ENCODE peak calls at places on chromosomes 13 and 19, in eight cellular contexts. One of them, this sample, is unnamed. For H3K9me3, the result is how much of the 10 kb centered on the place peaks cover.

GRCh38 chr19:33624586-33625153 is 2.9 kb downstream of the CHST8 start:
- DNase-seq in heart right ventricle: no peak
- DNase-seq in Karpas-422: no peak
- DNase-seq in pancreas: no peak
- DNase-seq in lower lobe of right lung: no peak
- DNase-seq in mammary epithelial cell: no peak
- DNase-seq in psoas muscle: no peak
- DNase-seq in H1: no peak
- DNase-seq in this sample: no peak

GRCh38 chr13:91245283-91245682 is 102.2 kb upstream of the MIR17HG start:
- DNase-seq in heart right ventricle: no peak
- DNase-seq in Karpas-422: no peak
- DNase-seq in pancreas: no peak
- DNase-seq in lower lobe of right lung: no peak
- DNase-seq in mammary epithelial cell: no peak
- DNase-seq in psoas muscle: no peak
- DNase-seq in H1: no peak
- DNase-seq in this sample: no peak

GRCh38 chr19:16104722-16105121 is 7.0 kb upstream of the RAB8A start:
- DNase-seq in heart right ventricle: no peak
- DNase-seq in Karpas-422: peak
- DNase-seq in pancreas: no peak
- DNase-seq in lower lobe of right lung: no peak
- DNase-seq in mammary epithelial cell: no peak
- DNase-seq in psoas muscle: no peak
- DNase-seq in H1: no peak
- DNase-seq in this sample: no peak

GRCh38 chr13:50052478-50052877 is 37.2 kb downstream of the KCNRG start:
- DNase-seq in heart right ventricle: no peak
- DNase-seq in Karpas-422: no peak
- DNase-seq in pancreas: no peak
- DNase-seq in lower lobe of right lung: no peak
- DNase-seq in mammary epithelial cell: no peak
- DNase-seq in psoas muscle: no peak
- DNase-seq in H1: no peak
- DNase-seq in this sample: no peak

GRCh38 chr19:49555600-49556411 is 24.6 kb downstream of the NOSIP start:
- DNase-seq in heart right ventricle: no peak
- DNase-seq in Karpas-422: peak
- DNase-seq in pancreas: peak
- DNase-seq in lower lobe of right lung: peak
- DNase-seq in mammary epithelial cell: no peak
- DNase-seq in psoas muscle: peak
- DNase-seq in H1: peak
- DNase-seq in this sample: no peak

GRCh38 chr13:110396913-110397379 is 89.9 kb downstream of the COL4A2 start:
- DNase-seq in heart right ventricle: peak
- DNase-seq in Karpas-422: no peak
- DNase-seq in pancreas: no peak
- DNase-seq in lower lobe of right lung: no peak
- DNase-seq in mammary epithelial cell: peak
- DNase-seq in psoas muscle: peak
- DNase-seq in H1: no peak
- DNase-seq in this sample: peak

GRCh38 chr13:70812481-70812880 is 704.2 kb upstream of the KLHL1 start:
- DNase-seq in heart right ventricle: no peak
- DNase-seq in Karpas-422: no peak
- DNase-seq in pancreas: no peak
- DNase-seq in lower lobe of right lung: no peak
- DNase-seq in mammary epithelial cell: no peak
- DNase-seq in psoas muscle: no peak
- DNase-seq in H1: no peak
- DNase-seq in this sample: no peak

GRCh38 chr13:97300871-97301270 is 78.7 kb downstream of the MBNL2 start:
- DNase-seq in heart right ventricle: no peak
- DNase-seq in Karpas-422: no peak
- DNase-seq in pancreas: no peak
- DNase-seq in lower lobe of right lung: no peak
- DNase-seq in mammary epithelial cell: no peak
- DNase-seq in psoas muscle: no peak
- DNase-seq in H1: no peak
- DNase-seq in this sample: no peak

GRCh38 chr13:100895656-100896055 is 221.1 kb upstream of the TMTC4 start:
- DNase-seq in heart right ventricle: no peak
- DNase-seq in Karpas-422: no peak
- DNase-seq in pancreas: no peak
- DNase-seq in lower lobe of right lung: no peak
- DNase-seq in mammary epithelial cell: no peak
- DNase-seq in psoas muscle: no peak
- DNase-seq in H1: no peak
- DNase-seq in this sample: no peak

GRCh38 chr13:44436589-44437337 is 63.1 kb downstream of the SERP2 start:
- DNase-seq in heart right ventricle: peak
- DNase-seq in Karpas-422: peak
- DNase-seq in pancreas: peak
- DNase-seq in lower lobe of right lung: peak
- DNase-seq in mammary epithelial cell: peak
- DNase-seq in psoas muscle: peak
- DNase-seq in H1: peak
- DNase-seq in this sample: peak

GRCh38 chr13:113948034-113948742 is 25.7 kb downstream of the C13orf46 start:
- DNase-seq in heart right ventricle: no peak
- DNase-seq in Karpas-422: peak
- DNase-seq in pancreas: peak
- DNase-seq in lower lobe of right lung: no peak
- DNase-seq in mammary epithelial cell: no peak
- DNase-seq in psoas muscle: peak
- DNase-seq in H1: no peak
- DNase-seq in this sample: no peak

GRCh38 chr19:14497347-14497921 is 1.5 kb upstream of the GIPC1 start:
- DNase-seq in heart right ventricle: no peak
- DNase-seq in Karpas-422: peak
- DNase-seq in pancreas: no peak
- DNase-seq in lower lobe of right lung: no peak
- DNase-seq in mammary epithelial cell: no peak
- DNase-seq in psoas muscle: no peak
- DNase-seq in H1: no peak
- DNase-seq in this sample: no peak

GRCh38 chr19:56117376-56117884 is 3.7 kb downstream of the ZNF787 start:
- DNase-seq in heart right ventricle: no peak
- DNase-seq in Karpas-422: no peak
- DNase-seq in pancreas: peak
- DNase-seq in lower lobe of right lung: peak
- DNase-seq in mammary epithelial cell: no peak
- DNase-seq in psoas muscle: no peak
- DNase-seq in H1: no peak
- DNase-seq in this sample: no peak

GRCh38 chr19:33796164-33797100 is at the start of gene KCTD15:
- DNase-seq in heart right ventricle: no peak
- DNase-seq in Karpas-422: no peak
- DNase-seq in pancreas: peak
- DNase-seq in lower lobe of right lung: peak
- DNase-seq in mammary epithelial cell: peak
- DNase-seq in psoas muscle: peak
- DNase-seq in H1: no peak
- DNase-seq in this sample: peak

GRCh38 chr19:15252398-15253018 is 20.3 kb upstream of the EPHX3 start:
- DNase-seq in heart right ventricle: no peak
- DNase-seq in Karpas-422: peak
- DNase-seq in pancreas: no peak
- DNase-seq in lower lobe of right lung: no peak
- DNase-seq in mammary epithelial cell: no peak
- DNase-seq in psoas muscle: peak
- DNase-seq in H1: no peak
- DNase-seq in this sample: peak

DNA sequence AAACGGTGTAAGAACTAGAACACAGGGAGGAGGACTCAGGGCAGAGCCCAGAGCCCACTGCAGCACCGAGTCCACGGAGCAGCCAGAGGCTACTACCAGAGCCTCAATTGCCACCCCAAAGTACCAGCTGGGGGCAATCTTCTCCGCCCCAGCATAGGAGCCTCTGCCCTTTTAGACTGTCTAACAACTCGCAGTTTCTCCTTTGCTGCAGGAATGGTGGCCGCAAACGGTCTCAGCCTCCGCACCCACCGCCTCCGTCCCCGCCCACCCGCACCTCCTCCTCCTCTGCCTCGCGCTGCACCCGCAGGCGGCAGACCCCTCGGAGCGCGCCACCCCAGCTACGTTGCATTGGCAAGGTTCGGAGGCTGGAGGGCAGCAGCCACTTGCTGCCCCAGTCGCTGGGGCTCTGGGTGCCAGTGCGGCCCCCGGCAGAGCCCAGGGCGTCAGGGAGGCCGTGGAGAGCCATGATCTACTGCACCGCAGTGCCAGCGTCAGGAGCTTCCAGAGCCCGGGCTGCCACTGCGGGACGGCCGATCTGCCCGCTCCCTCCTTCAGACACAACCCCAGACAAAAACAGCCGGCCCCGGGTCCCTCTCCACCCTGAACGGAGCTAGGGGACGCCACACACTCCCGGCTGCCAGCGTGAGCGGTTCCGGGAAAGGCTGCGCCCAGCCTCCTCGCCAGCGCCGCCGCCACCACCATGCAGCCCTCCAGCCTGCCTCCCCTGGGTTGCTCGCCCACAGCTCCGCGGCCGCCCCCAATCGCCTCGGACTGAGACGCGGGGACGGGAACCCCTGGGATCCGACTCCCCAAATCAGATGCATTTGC is 1.8 kb downstream of the FGF14 start:
- DNase-seq in heart right ventricle: no peak
- DNase-seq in Karpas-422: no peak
- DNase-seq in pancreas: peak
- DNase-seq in lower lobe of right lung: peak
- DNase-seq in mammary epithelial cell: peak
- DNase-seq in psoas muscle: peak
- DNase-seq in H1: no peak
- DNase-seq in this sample: no peak
- H3K4me3 ChIP-seq in heart right ventricle: peak
- H3K4me3 ChIP-seq in Karpas-422: no peak
- H3K4me3 ChIP-seq in pancreas: peak
- H3K4me3 ChIP-seq in lower lobe of right lung: peak
- H3K4me3 ChIP-seq in mammary epithelial cell: peak
- H3K4me3 ChIP-seq in psoas muscle: peak
- H3K4me3 ChIP-seq in H1: peak
- H3K4me3 ChIP-seq in this sample: no peak

GRCh38 chr19:52898101-52898500 is 666 bp upstream of the ZNF320 start:
- DNase-seq in heart right ventricle: peak
- DNase-seq in Karpas-422: no peak
- DNase-seq in pancreas: peak
- DNase-seq in lower lobe of right lung: no peak
- DNase-seq in mammary epithelial cell: no peak
- DNase-seq in psoas muscle: no peak
- DNase-seq in H1: no peak
- DNase-seq in this sample: no peak

GRCh38 chr19:52901842-52902241 is 4.4 kb upstream of the ZNF320 start:
- DNase-seq in heart right ventricle: no peak
- DNase-seq in Karpas-422: no peak
- DNase-seq in pancreas: no peak
- DNase-seq in lower lobe of right lung: no peak
- DNase-seq in mammary epithelial cell: no peak
- DNase-seq in psoas muscle: no peak
- DNase-seq in H1: no peak
- DNase-seq in this sample: no peak

DNA sequence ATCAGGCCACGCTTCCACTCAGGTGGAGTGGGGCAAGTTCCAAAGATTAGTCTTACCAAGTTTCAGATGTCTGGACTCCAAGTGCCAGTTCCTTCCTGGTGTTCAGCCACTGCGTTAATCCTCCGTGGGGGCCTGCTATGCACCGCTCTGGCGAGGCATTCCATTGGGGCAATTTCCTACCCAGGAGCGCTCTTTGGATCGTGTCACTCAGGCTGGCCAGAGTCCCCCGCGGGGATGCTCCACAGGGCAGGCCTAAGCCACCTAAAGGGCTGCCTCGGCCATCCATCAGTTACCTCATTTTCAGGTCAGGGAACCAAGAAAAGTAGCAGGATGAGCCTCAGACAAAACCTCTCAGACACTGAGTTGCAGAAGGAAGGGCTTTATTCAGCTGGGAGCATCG is 6.6 kb upstream of the ZNF320 start:
- DNase-seq in heart right ventricle: no peak
- DNase-seq in Karpas-422: no peak
- DNase-seq in pancreas: no peak
- DNase-seq in lower lobe of right lung: no peak
- DNase-seq in mammary epithelial cell: no peak
- DNase-seq in psoas muscle: no peak
- DNase-seq in H1: no peak
- DNase-seq in this sample: peak
- H3K9me3 ChIP-seq in heart right ventricle: under half
- H3K9me3 ChIP-seq in Karpas-422: under half
- H3K9me3 ChIP-seq in pancreas: under half
- H3K9me3 ChIP-seq in lower lobe of right lung: under half
- H3K9me3 ChIP-seq in mammary epithelial cell: under half
- H3K9me3 ChIP-seq in psoas muscle: under half
- H3K9me3 ChIP-seq in H1: under half
- H3K9me3 ChIP-seq in this sample: under half

DNA sequence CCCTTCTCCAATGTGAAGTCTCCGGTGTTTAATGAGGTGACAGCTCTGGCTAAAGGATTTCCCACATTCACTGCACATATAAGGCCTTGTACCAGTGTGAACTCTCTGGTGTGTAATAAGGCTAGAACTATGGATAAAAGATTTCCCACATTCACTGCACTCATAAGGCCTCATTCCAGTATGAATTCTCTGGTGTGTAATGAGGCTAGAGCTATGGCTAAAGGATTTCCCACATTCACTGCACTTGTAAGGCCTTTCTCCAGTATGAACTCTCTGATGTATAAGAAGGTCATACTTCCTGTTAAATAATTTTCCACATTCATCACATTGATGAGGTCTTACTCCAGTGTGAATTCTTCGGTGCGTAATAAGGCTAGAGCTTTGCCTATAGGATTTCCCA is 5.9 kb downstream of the ZNF256 start:
- DNase-seq in heart right ventricle: no peak
- DNase-seq in Karpas-422: no peak
- DNase-seq in pancreas: no peak
- DNase-seq in lower lobe of right lung: no peak
- DNase-seq in mammary epithelial cell: no peak
- DNase-seq in psoas muscle: no peak
- DNase-seq in H1: no peak
- DNase-seq in this sample: no peak
- H3K4me3 ChIP-seq in heart right ventricle: no peak
- H3K4me3 ChIP-seq in Karpas-422: no peak
- H3K4me3 ChIP-seq in pancreas: no peak
- H3K4me3 ChIP-seq in lower lobe of right lung: no peak
- H3K4me3 ChIP-seq in mammary epithelial cell: no peak
- H3K4me3 ChIP-seq in psoas muscle: no peak
- H3K4me3 ChIP-seq in H1: no peak
- H3K4me3 ChIP-seq in this sample: no peak

DNA sequence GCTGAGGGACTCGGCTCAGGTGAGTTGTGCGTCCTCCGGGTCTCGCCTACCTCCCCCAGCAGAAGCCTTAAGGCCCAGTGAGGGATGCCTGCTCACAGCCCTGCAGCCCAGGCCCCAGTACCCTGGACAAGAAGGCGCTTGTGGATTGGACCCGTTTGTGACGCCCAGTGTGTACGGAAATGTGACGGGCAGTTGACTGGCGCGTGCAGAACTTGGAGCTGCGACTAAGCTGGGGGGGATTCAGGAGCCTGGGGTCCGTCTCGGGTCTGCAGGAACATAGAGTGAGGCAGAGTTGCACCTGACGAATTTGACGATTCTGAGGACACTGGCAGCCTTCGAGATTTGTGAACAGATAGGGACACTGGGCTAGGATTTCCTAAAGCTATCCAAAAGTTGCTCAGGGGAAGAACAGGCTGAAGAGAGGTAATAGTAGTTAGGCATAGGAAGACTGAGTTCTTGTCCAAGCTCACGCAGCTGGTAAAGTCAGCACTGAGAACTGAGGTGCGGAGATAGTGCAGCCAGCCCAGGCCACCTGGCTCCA is 519 bp downstream of the ZNF551 start:
- DNase-seq in heart right ventricle: no peak
- DNase-seq in Karpas-422: no peak
- DNase-seq in pancreas: no peak
- DNase-seq in lower lobe of right lung: no peak
- DNase-seq in mammary epithelial cell: no peak
- DNase-seq in psoas muscle: no peak
- DNase-seq in H1: no peak
- DNase-seq in this sample: no peak
- H3K9me3 ChIP-seq in heart right ventricle: under half
- H3K9me3 ChIP-seq in Karpas-422: half or more
- H3K9me3 ChIP-seq in pancreas: under half
- H3K9me3 ChIP-seq in lower lobe of right lung: under half
- H3K9me3 ChIP-seq in mammary epithelial cell: under half
- H3K9me3 ChIP-seq in psoas muscle: under half
- H3K9me3 ChIP-seq in H1: under half
- H3K9me3 ChIP-seq in this sample: half or more

This sample was measured in SJSA1.